ENCODE peak calls at places on chromosomes 2 and 18, in ten cellular contexts. One of them, this sample, is unnamed.

GRCh38 chr2:189772212-189772611 is 9.6 kb upstream of the OSGEPL1 start:
- DNase-seq in PC-9: no peak
- DNase-seq in right atrium auricular region: no peak
- DNase-seq in right cardiac atrium: no peak
- DNase-seq in heart left ventricle: no peak
- DNase-seq in left ventricle myocardium inferior: no peak
- DNase-seq in neural progenitor cell: no peak
- DNase-seq in GM23338: no peak
- DNase-seq in keratinocyte: no peak
- DNase-seq in effector memory CD4-positive, alpha-beta T cell: no peak
- DNase-seq in this sample: no peak

GRCh38 chr2:238286551-238286950 is 1.9 kb downstream of the PER2 start:
- DNase-seq in right atrium auricular region: peak; percentile 85
- DNase-seq in right cardiac atrium: no peak
- DNase-seq in effector memory CD4-positive, alpha-beta T cell: no peak
- DNase-seq in neural progenitor cell: no peak
- DNase-seq in keratinocyte: no peak
- DNase-seq in GM23338: no peak
- DNase-seq in left ventricle myocardium inferior: peak; percentile 50
- DNase-seq in heart left ventricle: peak; percentile 66
- DNase-seq in PC-9: peak; percentile 65
- DNase-seq in this sample: peak; percentile 70

GRCh38 chr2:60958800-60959199 is 58.7 kb upstream of the PEX13 start:
- DNase-seq in GM23338: no peak
- DNase-seq in keratinocyte: peak; percentile 88
- DNase-seq in right cardiac atrium: no peak
- DNase-seq in neural progenitor cell: no peak
- DNase-seq in heart left ventricle: no peak
- DNase-seq in left ventricle myocardium inferior: no peak
- DNase-seq in effector memory CD4-positive, alpha-beta T cell: no peak
- DNase-seq in right atrium auricular region: no peak
- DNase-seq in PC-9: peak; percentile 79
- DNase-seq in this sample: no peak

GRCh38 chr2:232541195-232541960 is 1.9 kb downstream of the CHRNG start:
- DNase-seq in effector memory CD4-positive, alpha-beta T cell: no peak
- DNase-seq in heart left ventricle: no peak
- DNase-seq in right cardiac atrium: no peak
- DNase-seq in right atrium auricular region: no peak
- DNase-seq in left ventricle myocardium inferior: no peak
- DNase-seq in PC-9: no peak
- DNase-seq in GM23338: no peak
- DNase-seq in keratinocyte: no peak
- DNase-seq in neural progenitor cell: no peak
- DNase-seq in this sample: no peak

GRCh38 chr2:47558116-47559078 is 155.4 kb downstream of the MSH2 start:
- DNase-seq in keratinocyte: no peak
- DNase-seq in PC-9: no peak
- DNase-seq in right cardiac atrium: no peak
- DNase-seq in neural progenitor cell: peak; percentile 48
- DNase-seq in heart left ventricle: no peak
- DNase-seq in GM23338: peak; percentile 49
- DNase-seq in effector memory CD4-positive, alpha-beta T cell: no peak
- DNase-seq in right atrium auricular region: no peak
- DNase-seq in left ventricle myocardium inferior: no peak
- DNase-seq in this sample: no peak

GRCh38 chr18:48453330-48454063 is 44.3 kb upstream of the ZBTB7C start:
- DNase-seq in keratinocyte: no peak
- DNase-seq in neural progenitor cell: no peak
- DNase-seq in right atrium auricular region: no peak
- DNase-seq in heart left ventricle: no peak
- DNase-seq in right cardiac atrium: no peak
- DNase-seq in PC-9: peak; percentile 95
- DNase-seq in left ventricle myocardium inferior: no peak
- DNase-seq in effector memory CD4-positive, alpha-beta T cell: no peak
- DNase-seq in GM23338: no peak
- DNase-seq in this sample: no peak

GRCh38 chr2:9813312-9814128 is 29.8 kb upstream of the TAF1B start:
- DNase-seq in PC-9: peak; percentile 23
- DNase-seq in GM23338: peak; percentile 92
- DNase-seq in right atrium auricular region: peak; percentile 77
- DNase-seq in heart left ventricle: peak; percentile 58
- DNase-seq in keratinocyte: no peak
- DNase-seq in left ventricle myocardium inferior: peak; percentile 68
- DNase-seq in effector memory CD4-positive, alpha-beta T cell: peak; percentile 56
- DNase-seq in right cardiac atrium: peak; percentile 91
- DNase-seq in neural progenitor cell: peak; percentile 92
- DNase-seq in this sample: peak; percentile 55

GRCh38 chr2:235793163-235793752 is 299.4 kb downstream of the AGAP1 start:
- DNase-seq in right cardiac atrium: no peak
- DNase-seq in PC-9: no peak
- DNase-seq in heart left ventricle: no peak
- DNase-seq in keratinocyte: no peak
- DNase-seq in GM23338: peak; percentile 70
- DNase-seq in left ventricle myocardium inferior: peak; percentile 29
- DNase-seq in effector memory CD4-positive, alpha-beta T cell: no peak
- DNase-seq in neural progenitor cell: peak; percentile 42
- DNase-seq in right atrium auricular region: no peak
- DNase-seq in this sample: no peak

GRCh38 chr2:36701391-36701795 is 4.9 kb downstream of the VIT start:
- DNase-seq in neural progenitor cell: peak; percentile 20
- DNase-seq in GM23338: peak; percentile 69
- DNase-seq in PC-9: peak; percentile 96
- DNase-seq in effector memory CD4-positive, alpha-beta T cell: no peak
- DNase-seq in right atrium auricular region: no peak
- DNase-seq in right cardiac atrium: no peak
- DNase-seq in keratinocyte: peak; percentile 81
- DNase-seq in heart left ventricle: no peak
- DNase-seq in left ventricle myocardium inferior: no peak
- DNase-seq in this sample: no peak

GRCh38 chr18:50614838-50615237 is 55.0 kb downstream of the MAPK4 start:
- DNase-seq in neural progenitor cell: no peak
- DNase-seq in PC-9: peak; percentile 81
- DNase-seq in GM23338: no peak
- DNase-seq in heart left ventricle: no peak
- DNase-seq in right atrium auricular region: peak; percentile 73
- DNase-seq in keratinocyte: no peak
- DNase-seq in right cardiac atrium: no peak
- DNase-seq in left ventricle myocardium inferior: no peak
- DNase-seq in effector memory CD4-positive, alpha-beta T cell: no peak
- DNase-seq in this sample: peak; percentile 62

GRCh38 chr2:75047907-75048625 is 89.6 kb downstream of the POLE4 start:
- DNase-seq in GM23338: no peak
- DNase-seq in effector memory CD4-positive, alpha-beta T cell: no peak
- DNase-seq in right cardiac atrium: no peak
- DNase-seq in left ventricle myocardium inferior: no peak
- DNase-seq in keratinocyte: no peak
- DNase-seq in heart left ventricle: no peak
- DNase-seq in right atrium auricular region: no peak
- DNase-seq in neural progenitor cell: no peak
- DNase-seq in PC-9: peak; percentile 45
- DNase-seq in this sample: no peak

GRCh38 chr2:144479138-144479537 is 40.8 kb downstream of the ZEB2 start:
- DNase-seq in right atrium auricular region: no peak
- DNase-seq in PC-9: no peak
- DNase-seq in left ventricle myocardium inferior: no peak
- DNase-seq in heart left ventricle: no peak
- DNase-seq in effector memory CD4-positive, alpha-beta T cell: no peak
- DNase-seq in right cardiac atrium: no peak
- DNase-seq in neural progenitor cell: no peak
- DNase-seq in GM23338: peak; percentile 77
- DNase-seq in keratinocyte: no peak
- DNase-seq in this sample: no peak

GRCh38 chr2:216545359-216545758 is 46.7 kb downstream of the RPL37A start:
- DNase-seq in GM23338: no peak
- DNase-seq in heart left ventricle: no peak
- DNase-seq in right cardiac atrium: no peak
- DNase-seq in effector memory CD4-positive, alpha-beta T cell: no peak
- DNase-seq in right atrium auricular region: no peak
- DNase-seq in keratinocyte: no peak
- DNase-seq in left ventricle myocardium inferior: no peak
- DNase-seq in PC-9: no peak
- DNase-seq in neural progenitor cell: no peak
- DNase-seq in this sample: no peak

GRCh38 chr2:216549926-216550690 is 51.5 kb downstream of the RPL37A start:
- DNase-seq in right cardiac atrium: no peak
- DNase-seq in effector memory CD4-positive, alpha-beta T cell: no peak
- DNase-seq in right atrium auricular region: no peak
- DNase-seq in neural progenitor cell: peak; percentile 63
- DNase-seq in keratinocyte: no peak
- DNase-seq in heart left ventricle: no peak
- DNase-seq in PC-9: no peak
- DNase-seq in left ventricle myocardium inferior: no peak
- DNase-seq in GM23338: peak; percentile 60
- DNase-seq in this sample: no peak

GRCh38 chr2:216548901-216549321 is 50.3 kb downstream of the RPL37A start:
- DNase-seq in right cardiac atrium: peak; percentile 83
- DNase-seq in right atrium auricular region: no peak
- DNase-seq in keratinocyte: no peak
- DNase-seq in effector memory CD4-positive, alpha-beta T cell: no peak
- DNase-seq in PC-9: no peak
- DNase-seq in GM23338: no peak
- DNase-seq in neural progenitor cell: no peak
- DNase-seq in left ventricle myocardium inferior: peak; percentile 64
- DNase-seq in heart left ventricle: peak; percentile 69
- DNase-seq in this sample: no peak

GRCh38 chr2:216546231-216546630 is 47.6 kb downstream of the RPL37A start:
- DNase-seq in left ventricle myocardium inferior: no peak
- DNase-seq in effector memory CD4-positive, alpha-beta T cell: no peak
- DNase-seq in GM23338: no peak
- DNase-seq in keratinocyte: no peak
- DNase-seq in right cardiac atrium: no peak
- DNase-seq in PC-9: no peak
- DNase-seq in neural progenitor cell: no peak
- DNase-seq in heart left ventricle: no peak
- DNase-seq in right atrium auricular region: no peak
- DNase-seq in this sample: no peak

GRCh38 chr2:216546646-216547403 is 48.2 kb downstream of the RPL37A start:
- DNase-seq in PC-9: no peak
- DNase-seq in right atrium auricular region: no peak
- DNase-seq in keratinocyte: no peak
- DNase-seq in neural progenitor cell: no peak
- DNase-seq in right cardiac atrium: no peak
- DNase-seq in heart left ventricle: peak; percentile 27
- DNase-seq in GM23338: no peak
- DNase-seq in effector memory CD4-positive, alpha-beta T cell: no peak
- DNase-seq in left ventricle myocardium inferior: no peak
- DNase-seq in this sample: no peak
- H3K4me1 ChIP-seq in PC-9: no peaks in the 10 kb centered on the region
- H3K4me1 ChIP-seq in right atrium auricular region: no peaks in the 10 kb centered on the region
- H3K4me1 ChIP-seq in keratinocyte: peaks cover 29% of the 10 kb centered on the region
- H3K4me1 ChIP-seq in neural progenitor cell: peaks cover 9% of the 10 kb centered on the region
- H3K4me1 ChIP-seq in right cardiac atrium: peaks cover 14% of the 10 kb centered on the region
- H3K4me1 ChIP-seq in heart left ventricle: peaks cover 22% of the 10 kb centered on the region
- H3K4me1 ChIP-seq in GM23338: peaks cover 6% of the 10 kb centered on the region
- H3K4me1 ChIP-seq in effector memory CD4-positive, alpha-beta T cell: no peaks in the 10 kb centered on the region
- H3K4me1 ChIP-seq in left ventricle myocardium inferior: peaks cover 54% of the 10 kb centered on the region
- H3K4me1 ChIP-seq in this sample: peaks cover 5% of the 10 kb centered on the region

GRCh38 chr2:69704446-69704845 is 37.5 kb upstream of the ANXA4 start:
- DNase-seq in right cardiac atrium: no peak
- DNase-seq in effector memory CD4-positive, alpha-beta T cell: no peak
- DNase-seq in neural progenitor cell: no peak
- DNase-seq in PC-9: no peak
- DNase-seq in GM23338: no peak
- DNase-seq in keratinocyte: peak; percentile 60
- DNase-seq in left ventricle myocardium inferior: no peak
- DNase-seq in heart left ventricle: no peak
- DNase-seq in right atrium auricular region: no peak
- DNase-seq in this sample: no peak
- H3K27ac ChIP-seq in right cardiac atrium: no peak overlapping the region
- H3K27ac ChIP-seq in effector memory CD4-positive, alpha-beta T cell: no peak overlapping the region
- H3K27ac ChIP-seq in neural progenitor cell: no peak overlapping the region
- H3K27ac ChIP-seq in PC-9: no peak overlapping the region
- H3K27ac ChIP-seq in GM23338: no peak overlapping the region
- H3K27ac ChIP-seq in keratinocyte: peak overlapping the region; percentile 49
- H3K27ac ChIP-seq in left ventricle myocardium inferior: no peak overlapping the region
- H3K27ac ChIP-seq in heart left ventricle: no peak overlapping the region
- H3K27ac ChIP-seq in right atrium auricular region: no peak overlapping the region
- H3K27ac ChIP-seq in this sample: peak overlapping the region; percentile 60

DNA sequence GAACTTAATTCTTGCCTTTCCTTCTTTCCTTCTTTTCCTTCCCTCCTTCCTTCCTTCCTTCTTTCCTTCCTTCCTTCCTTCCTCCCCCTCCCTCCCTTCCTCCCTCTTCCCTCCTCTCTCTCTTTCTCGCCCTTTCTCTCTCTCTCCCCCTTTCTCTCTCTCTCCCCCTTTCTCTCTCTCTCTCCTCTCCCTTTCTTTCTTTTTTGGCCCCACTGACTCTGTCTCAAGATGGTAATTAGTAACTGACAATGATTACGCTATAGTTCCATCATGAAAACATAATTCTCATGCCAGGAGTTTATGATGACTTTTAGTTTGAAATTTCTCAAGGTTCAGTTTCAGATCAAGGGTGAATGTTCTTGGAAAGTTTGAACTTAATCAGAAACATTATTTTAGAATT is 14.8 kb upstream of the CTLA4 start:
- DNase-seq in right cardiac atrium: no peak
- DNase-seq in left ventricle myocardium inferior: no peak
- DNase-seq in neural progenitor cell: no peak
- DNase-seq in right atrium auricular region: no peak
- DNase-seq in heart left ventricle: no peak
- DNase-seq in PC-9: no peak
- DNase-seq in keratinocyte: no peak
- DNase-seq in GM23338: no peak
- DNase-seq in effector memory CD4-positive, alpha-beta T cell: no peak
- DNase-seq in this sample: no peak
- H3K4me1 ChIP-seq in right cardiac atrium: no peaks in the 10 kb centered on the region
- H3K4me1 ChIP-seq in left ventricle myocardium inferior: no peaks in the 10 kb centered on the region
- H3K4me1 ChIP-seq in neural progenitor cell: no peaks in the 10 kb centered on the region
- H3K4me1 ChIP-seq in right atrium auricular region: no peaks in the 10 kb centered on the region
- H3K4me1 ChIP-seq in heart left ventricle: no peaks in the 10 kb centered on the region
- H3K4me1 ChIP-seq in PC-9: no peaks in the 10 kb centered on the region
- H3K4me1 ChIP-seq in keratinocyte: no peaks in the 10 kb centered on the region
- H3K4me1 ChIP-seq in GM23338: no peaks in the 10 kb centered on the region
- H3K4me1 ChIP-seq in effector memory CD4-positive, alpha-beta T cell: peaks cover under 1% of the 10 kb centered on the region
- H3K4me1 ChIP-seq in this sample: no peaks in the 10 kb centered on the region

DNA sequence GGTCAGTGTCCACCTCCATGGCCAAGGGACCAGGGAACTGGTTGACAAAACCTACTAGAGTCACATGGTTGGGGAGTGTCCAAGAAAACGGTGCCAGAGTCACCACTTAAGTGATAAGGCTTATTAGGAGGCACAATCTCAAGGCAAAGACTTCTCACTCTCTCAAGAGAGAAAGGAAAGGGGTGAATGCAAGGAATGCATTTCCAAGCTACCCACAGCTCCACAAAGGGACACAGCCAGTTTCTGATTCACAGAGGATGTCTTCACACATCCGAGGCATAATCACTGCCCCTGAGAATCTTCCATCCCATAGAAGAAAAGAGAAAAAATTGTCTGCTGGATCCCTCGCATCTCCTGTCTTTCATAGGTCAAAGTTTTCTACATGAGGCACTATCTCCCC is 269.3 kb downstream of the TNS1 start:
- DNase-seq in PC-9: no peak
- DNase-seq in neural progenitor cell: no peak
- DNase-seq in right atrium auricular region: no peak
- DNase-seq in keratinocyte: no peak
- DNase-seq in effector memory CD4-positive, alpha-beta T cell: no peak
- DNase-seq in GM23338: no peak
- DNase-seq in left ventricle myocardium inferior: no peak
- DNase-seq in right cardiac atrium: no peak
- DNase-seq in heart left ventricle: no peak
- DNase-seq in this sample: no peak
- H3K27ac ChIP-seq in PC-9: no peak overlapping the region
- H3K27ac ChIP-seq in neural progenitor cell: no peak overlapping the region
- H3K27ac ChIP-seq in right atrium auricular region: no peak overlapping the region
- H3K27ac ChIP-seq in keratinocyte: no peak overlapping the region
- H3K27ac ChIP-seq in effector memory CD4-positive, alpha-beta T cell: no peak overlapping the region
- H3K27ac ChIP-seq in GM23338: no peak overlapping the region
- H3K27ac ChIP-seq in left ventricle myocardium inferior: peak overlapping the region; percentile 37
- H3K27ac ChIP-seq in right cardiac atrium: no peak overlapping the region
- H3K27ac ChIP-seq in heart left ventricle: peak overlapping the region; percentile 34
- H3K27ac ChIP-seq in this sample: no peak overlapping the region